ENCODE peak calls at places on chromosome 18, in seven cellular contexts. One of them, this sample, is unnamed.

GRCh38 chr18:79532690-79533058 is 136.9 kb downstream of the NFATC1 start:
- DNase-seq in BE2C: no peak
- DNase-seq in mesothelial cell of epicardium: no peak
- DNase-seq in GM20000: no peak
- DNase-seq in WERI-Rb-1: no peak
- DNase-seq in lower lobe of right lung: peak
- DNase-seq in heart left ventricle: no peak
- DNase-seq in this sample: no peak

GRCh38 chr18:67875057-67875456 is 358.5 kb upstream of the DSEL start:
- DNase-seq in mesothelial cell of epicardium: no peak
- DNase-seq in heart left ventricle: no peak
- DNase-seq in GM20000: no peak
- DNase-seq in WERI-Rb-1: no peak
- DNase-seq in lower lobe of right lung: no peak
- DNase-seq in BE2C: no peak
- DNase-seq in this sample: no peak

GRCh38 chr18:77478619-77479018 is 229.0 kb downstream of the GALR1 start:
- DNase-seq in WERI-Rb-1: peak
- DNase-seq in mesothelial cell of epicardium: no peak
- DNase-seq in lower lobe of right lung: no peak
- DNase-seq in BE2C: no peak
- DNase-seq in heart left ventricle: peak
- DNase-seq in GM20000: no peak
- DNase-seq in this sample: no peak

GRCh38 chr18:37544713-37545112 is 20.9 kb downstream of the CELF4 start:
- DNase-seq in BE2C: no peak
- DNase-seq in lower lobe of right lung: no peak
- DNase-seq in GM20000: no peak
- DNase-seq in mesothelial cell of epicardium: no peak
- DNase-seq in WERI-Rb-1: no peak
- DNase-seq in heart left ventricle: no peak
- DNase-seq in this sample: no peak

GRCh38 chr18:6566338-6566911 is 151.7 kb upstream of the L3MBTL4 start:
- DNase-seq in GM20000: no peak
- DNase-seq in heart left ventricle: no peak
- DNase-seq in BE2C: no peak
- DNase-seq in lower lobe of right lung: no peak
- DNase-seq in mesothelial cell of epicardium: no peak
- DNase-seq in WERI-Rb-1: no peak
- DNase-seq in this sample: no peak

GRCh38 chr18:63111549-63112402 is 207.8 kb downstream of the BCL2 start:
- DNase-seq in GM20000: no peak
- DNase-seq in WERI-Rb-1: no peak
- DNase-seq in BE2C: peak
- DNase-seq in heart left ventricle: no peak
- DNase-seq in lower lobe of right lung: no peak
- DNase-seq in mesothelial cell of epicardium: no peak
- DNase-seq in this sample: no peak

GRCh38 chr18:32742620-32743019 is 30.2 kb downstream of the KLHL14 start:
- DNase-seq in heart left ventricle: no peak
- DNase-seq in GM20000: no peak
- DNase-seq in mesothelial cell of epicardium: no peak
- DNase-seq in BE2C: no peak
- DNase-seq in WERI-Rb-1: no peak
- DNase-seq in lower lobe of right lung: no peak
- DNase-seq in this sample: no peak

GRCh38 chr18:12455511-12455910 is 47.8 kb downstream of the PRELID3A start:
- DNase-seq in WERI-Rb-1: no peak
- DNase-seq in lower lobe of right lung: no peak
- DNase-seq in heart left ventricle: no peak
- DNase-seq in BE2C: no peak
- DNase-seq in mesothelial cell of epicardium: no peak
- DNase-seq in GM20000: no peak
- DNase-seq in this sample: no peak

GRCh38 chr18:45324489-45325111 is 290.7 kb upstream of the SLC14A2 start:
- DNase-seq in WERI-Rb-1: no peak
- DNase-seq in GM20000: no peak
- DNase-seq in BE2C: no peak
- DNase-seq in mesothelial cell of epicardium: no peak
- DNase-seq in heart left ventricle: no peak
- DNase-seq in lower lobe of right lung: peak
- DNase-seq in this sample: no peak

GRCh38 chr18:62126776-62127175 is 60.1 kb downstream of the PIGN start:
- DNase-seq in GM20000: no peak
- DNase-seq in WERI-Rb-1: no peak
- DNase-seq in lower lobe of right lung: no peak
- DNase-seq in BE2C: no peak
- DNase-seq in heart left ventricle: no peak
- DNase-seq in mesothelial cell of epicardium: no peak
- DNase-seq in this sample: no peak

GRCh38 chr18:63099848-63100625 is 219.5 kb downstream of the BCL2 start:
- DNase-seq in lower lobe of right lung: no peak
- DNase-seq in GM20000: no peak
- DNase-seq in BE2C: no peak
- DNase-seq in mesothelial cell of epicardium: no peak
- DNase-seq in WERI-Rb-1: no peak
- DNase-seq in heart left ventricle: peak
- DNase-seq in this sample: no peak

GRCh38 chr18:56257215-56257614 is 381.2 kb downstream of the TXNL1 start:
- DNase-seq in GM20000: peak
- DNase-seq in mesothelial cell of epicardium: no peak
- DNase-seq in heart left ventricle: no peak
- DNase-seq in lower lobe of right lung: no peak
- DNase-seq in WERI-Rb-1: no peak
- DNase-seq in BE2C: no peak
- DNase-seq in this sample: no peak

GRCh38 chr18:63410792-63411191 is 11.5 kb downstream of the VPS4B start:
- DNase-seq in mesothelial cell of epicardium: no peak
- DNase-seq in BE2C: no peak
- DNase-seq in WERI-Rb-1: no peak
- DNase-seq in lower lobe of right lung: no peak
- DNase-seq in heart left ventricle: no peak
- DNase-seq in GM20000: no peak
- DNase-seq in this sample: no peak

GRCh38 chr18:2988041-2988794 is 24.7 kb downstream of the LPIN2 start:
- DNase-seq in GM20000: no peak
- DNase-seq in mesothelial cell of epicardium: no peak
- DNase-seq in BE2C: no peak
- DNase-seq in heart left ventricle: no peak
- DNase-seq in lower lobe of right lung: no peak
- DNase-seq in WERI-Rb-1: no peak
- DNase-seq in this sample: no peak

GRCh38 chr18:70334728-70335329 is 46.0 kb downstream of the SOCS6 start:
- DNase-seq in lower lobe of right lung: no peak
- DNase-seq in WERI-Rb-1: no peak
- DNase-seq in mesothelial cell of epicardium: no peak
- DNase-seq in BE2C: no peak
- DNase-seq in GM20000: no peak
- DNase-seq in heart left ventricle: no peak
- DNase-seq in this sample: no peak

GRCh38 chr18:55047546-55047945 is 88.3 kb upstream of the CCDC68 start:
- DNase-seq in GM20000: no peak
- DNase-seq in BE2C: no peak
- DNase-seq in mesothelial cell of epicardium: no peak
- DNase-seq in heart left ventricle: no peak
- DNase-seq in lower lobe of right lung: no peak
- DNase-seq in WERI-Rb-1: no peak
- DNase-seq in this sample: no peak

GRCh38 chr18:35502062-35502461 is 4.3 kb upstream of the INO80C start:
- DNase-seq in BE2C: no peak
- DNase-seq in mesothelial cell of epicardium: no peak
- DNase-seq in lower lobe of right lung: no peak
- DNase-seq in GM20000: no peak
- DNase-seq in heart left ventricle: no peak
- DNase-seq in WERI-Rb-1: no peak
- DNase-seq in this sample: no peak

GRCh38 chr18:77061946-77062517 is 70.6 kb downstream of the MBP start:
- DNase-seq in heart left ventricle: no peak
- DNase-seq in GM20000: peak
- DNase-seq in WERI-Rb-1: peak
- DNase-seq in mesothelial cell of epicardium: no peak
- DNase-seq in BE2C: no peak
- DNase-seq in lower lobe of right lung: peak
- DNase-seq in this sample: no peak

GRCh38 chr18:3251963-3252277 is 4.3 kb downstream of the MYL12A start:
- DNase-seq in lower lobe of right lung: no peak
- DNase-seq in heart left ventricle: no peak
- DNase-seq in mesothelial cell of epicardium: no peak
- DNase-seq in WERI-Rb-1: no peak
- DNase-seq in BE2C: no peak
- DNase-seq in GM20000: no peak
- DNase-seq in this sample: no peak

GRCh38 chr18:69088971-69089370 is 291.1 kb downstream of the CCDC102B start:
- DNase-seq in WERI-Rb-1: no peak
- DNase-seq in GM20000: no peak
- DNase-seq in heart left ventricle: no peak
- DNase-seq in lower lobe of right lung: no peak
- DNase-seq in mesothelial cell of epicardium: no peak
- DNase-seq in BE2C: no peak
- DNase-seq in this sample: no peak

GRCh38 chr18:10440874-10441273 is 13.6 kb upstream of the APCDD1 start:
- DNase-seq in heart left ventricle: no peak
- DNase-seq in lower lobe of right lung: no peak
- DNase-seq in mesothelial cell of epicardium: no peak
- DNase-seq in BE2C: no peak
- DNase-seq in WERI-Rb-1: no peak
- DNase-seq in GM20000: no peak
- DNase-seq in this sample: no peak

GRCh38 chr18:10443001-10443400 is 11.4 kb upstream of the APCDD1 start:
- DNase-seq in lower lobe of right lung: no peak
- DNase-seq in mesothelial cell of epicardium: no peak
- DNase-seq in heart left ventricle: no peak
- DNase-seq in GM20000: no peak
- DNase-seq in WERI-Rb-1: no peak
- DNase-seq in BE2C: no peak
- DNase-seq in this sample: no peak

GRCh38 chr18:10444314-10445006 is 10.0 kb upstream of the APCDD1 start:
- DNase-seq in heart left ventricle: no peak
- DNase-seq in mesothelial cell of epicardium: no peak
- DNase-seq in BE2C: no peak
- DNase-seq in WERI-Rb-1: no peak
- DNase-seq in lower lobe of right lung: no peak
- DNase-seq in GM20000: no peak
- DNase-seq in this sample: no peak

GRCh38 chr18:10441472-10441871 is 13.0 kb upstream of the APCDD1 start:
- DNase-seq in WERI-Rb-1: no peak
- DNase-seq in GM20000: no peak
- DNase-seq in BE2C: no peak
- DNase-seq in mesothelial cell of epicardium: no peak
- DNase-seq in lower lobe of right lung: no peak
- DNase-seq in heart left ventricle: no peak
- DNase-seq in this sample: no peak

GRCh38 chr18:10442551-10442971 is 11.9 kb upstream of the APCDD1 start:
- DNase-seq in lower lobe of right lung: no peak
- DNase-seq in mesothelial cell of epicardium: no peak
- DNase-seq in WERI-Rb-1: no peak
- DNase-seq in heart left ventricle: no peak
- DNase-seq in GM20000: no peak
- DNase-seq in BE2C: no peak
- DNase-seq in this sample: no peak
- TF ChIP-seq CTCF in lower lobe of right lung: peak
- TF ChIP-seq CTCF in mesothelial cell of epicardium: no peak
- TF ChIP-seq CTCF in WERI-Rb-1: no peak
- TF ChIP-seq CTCF in heart left ventricle: no peak
- TF ChIP-seq CTCF in GM20000: no peak
- TF ChIP-seq CTCF in BE2C: no peak
- TF ChIP-seq CTCF in this sample: no peak

GRCh38 chr18:44238449-44238848 is 442.2 kb upstream of the SETBP1 start:
- DNase-seq in mesothelial cell of epicardium: no peak
- DNase-seq in lower lobe of right lung: no peak
- DNase-seq in GM20000: no peak
- DNase-seq in WERI-Rb-1: no peak
- DNase-seq in BE2C: no peak
- DNase-seq in heart left ventricle: no peak
- DNase-seq in this sample: no peak
- TF ChIP-seq CTCF in mesothelial cell of epicardium: no peak
- TF ChIP-seq CTCF in lower lobe of right lung: no peak
- TF ChIP-seq CTCF in GM20000: no peak
- TF ChIP-seq CTCF in WERI-Rb-1: no peak
- TF ChIP-seq CTCF in BE2C: no peak
- TF ChIP-seq CTCF in heart left ventricle: no peak
- TF ChIP-seq CTCF in this sample: no peak

GRCh38 chr18:8744656-8745055 is 39.3 kb downstream of the MTCL1 start:
- DNase-seq in BE2C: no peak
- DNase-seq in mesothelial cell of epicardium: no peak
- DNase-seq in WERI-Rb-1: peak
- DNase-seq in heart left ventricle: no peak
- DNase-seq in lower lobe of right lung: no peak
- DNase-seq in GM20000: no peak
- DNase-seq in this sample: no peak
- TF ChIP-seq CTCF in BE2C: no peak
- TF ChIP-seq CTCF in mesothelial cell of epicardium: no peak
- TF ChIP-seq CTCF in WERI-Rb-1: no peak
- TF ChIP-seq CTCF in heart left ventricle: no peak
- TF ChIP-seq CTCF in lower lobe of right lung: no peak
- TF ChIP-seq CTCF in GM20000: no peak
- TF ChIP-seq CTCF in this sample: no peak

GRCh38 chr18:25923193-25923592 is 167.2 kb downstream of the SS18 start:
- DNase-seq in mesothelial cell of epicardium: no peak
- DNase-seq in WERI-Rb-1: no peak
- DNase-seq in lower lobe of right lung: no peak
- DNase-seq in heart left ventricle: no peak
- DNase-seq in BE2C: no peak
- DNase-seq in GM20000: no peak
- DNase-seq in this sample: no peak

GRCh38 chr18:25927830-25928229 is 162.6 kb downstream of the SS18 start:
- DNase-seq in mesothelial cell of epicardium: no peak
- DNase-seq in WERI-Rb-1: no peak
- DNase-seq in GM20000: no peak
- DNase-seq in lower lobe of right lung: no peak
- DNase-seq in heart left ventricle: no peak
- DNase-seq in BE2C: no peak
- DNase-seq in this sample: no peak

GRCh38 chr18:25915907-25916306 is 174.5 kb downstream of the SS18 start:
- DNase-seq in heart left ventricle: no peak
- DNase-seq in GM20000: no peak
- DNase-seq in lower lobe of right lung: no peak
- DNase-seq in mesothelial cell of epicardium: no peak
- DNase-seq in WERI-Rb-1: no peak
- DNase-seq in BE2C: no peak
- DNase-seq in this sample: no peak

DNA sequence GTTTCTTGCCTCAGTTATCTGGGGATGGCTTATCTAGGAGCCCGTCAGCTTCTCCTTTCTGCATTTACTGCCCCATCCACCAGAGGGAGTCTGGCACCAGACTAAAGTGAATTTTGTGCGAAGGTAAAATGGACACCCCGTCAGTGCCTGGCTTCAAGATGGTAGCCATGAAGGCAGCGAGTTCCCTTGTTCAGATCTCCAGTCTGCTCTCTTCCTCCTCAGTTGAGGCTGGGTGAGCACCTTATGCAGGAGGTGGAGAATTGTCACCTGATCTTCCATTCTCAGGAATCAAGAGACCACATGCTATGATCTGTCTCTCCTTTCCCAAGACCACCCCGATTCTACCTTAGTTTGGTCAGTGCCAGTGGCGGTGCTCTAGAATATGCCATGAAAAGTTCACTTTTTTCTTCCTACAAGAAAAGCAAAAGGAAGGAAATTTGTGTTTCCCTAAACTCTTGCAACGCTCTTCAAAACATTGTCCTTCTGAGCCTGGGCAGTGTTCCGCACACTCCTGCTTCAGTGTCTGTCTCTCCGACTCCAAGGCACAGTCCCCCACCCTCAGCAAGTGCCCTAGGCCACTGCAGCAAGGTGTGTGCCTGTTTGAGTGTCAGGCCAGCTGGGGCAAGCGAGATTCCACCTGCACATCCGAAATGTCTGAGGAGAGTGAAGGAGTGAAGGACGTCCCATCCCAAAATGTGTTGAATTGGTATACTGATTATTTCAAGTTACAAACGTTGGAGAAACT is 168.6 kb downstream of the SS18 start:
- DNase-seq in mesothelial cell of epicardium: no peak
- DNase-seq in BE2C: peak
- DNase-seq in WERI-Rb-1: peak
- DNase-seq in GM20000: peak
- DNase-seq in lower lobe of right lung: no peak
- DNase-seq in heart left ventricle: no peak
- DNase-seq in this sample: no peak
- TF ChIP-seq CTCF in mesothelial cell of epicardium: peak
- TF ChIP-seq CTCF in BE2C: peak
- TF ChIP-seq CTCF in WERI-Rb-1: peak
- TF ChIP-seq CTCF in GM20000: peak
- TF ChIP-seq CTCF in lower lobe of right lung: peak
- TF ChIP-seq CTCF in heart left ventricle: peak
- TF ChIP-seq CTCF in this sample: peak

This sample was measured in progenitor cell of endocrine pancreas.